ENCODE peak calls at places on chromosome 11, in seven cellular contexts. O is cardiac fibroblast; N is NCI-H774; M is RCC 7860; F is GM12891; V is kidney; P is stimulated activated CD4-positive, alpha-beta T cell treated with anti-CD3 and anti-CD28 coated beads, Interleukin-1b, Interleukin-23, amount 100 ng/mL, for 1 hour. E is an unnamed sample.

GRCh38 chr11:10398525-10398924 is 56.5 kb upstream of the AMPD3 start:
- DNase-seq in V (no peak), M (no peak), F (no peak), O (no peak), N (no peak), P (no peak), E (no peak)

GRCh38 chr11:64663656-64664055 is 59.3 kb downstream of the NRXN2 start:
- DNase-seq in N (no peak), V (no peak), F (no peak), P (no peak), M (no peak), O (no peak), E (no peak)

GRCh38 chr11:78189851-78190250 is 1.1 kb downstream of the USP35 start:
- DNase-seq in O (no peak), F (no peak), N (no peak), M (no peak), P (no peak), V (no peak), E (no peak)

GRCh38 chr11:10443152-10443551 is 11.9 kb upstream of the AMPD3 start:
- DNase-seq in F (no peak), P (no peak), M (no peak), O (no peak), V (no peak), N (no peak), E (peak; percentile 19)

GRCh38 chr11:10856689-10857603 is 907 bp downstream of the ZBED5 start:
- DNase-seq in F (no peak), P (no peak), M (peak; percentile 37), O (peak; percentile 36), N (peak; percentile 30), V (no peak), E (peak; percentile 66)

GRCh38 chr11:77093987-77094840 is 8.4 kb upstream of the OMP start:
- DNase-seq in O (peak; percentile 12), V (peak; percentile 28), F (no peak), P (no peak), N (no peak), M (no peak), E (no peak)

GRCh38 chr11:124737638-124738293 is 2.0 kb upstream of the NRGN start:
- DNase-seq in M (no peak), O (no peak), N (no peak), V (no peak), P (no peak), F (no peak), E (no peak)

GRCh38 chr11:44741976-44742375 is 15.2 kb downstream of the TSPAN18 start:
- DNase-seq in V (no peak), F (no peak), N (no peak), O (no peak), M (no peak), P (no peak), E (no peak)

GRCh38 chr11:2716376-2717095 is 16.7 kb upstream of the KCNQ1OT1 start:
- DNase-seq in O (peak; percentile 80), F (no peak), N (no peak), P (no peak), V (peak; percentile 57), M (no peak), E (no peak)

GRCh38 chr11:120890921-120891320 is 133.0 kb upstream of the TBCEL start:
- DNase-seq in V (no peak), F (no peak), N (no peak), M (no peak), P (no peak), O (no peak), E (no peak)

GRCh38 chr11:13030857-13031256 is 21.7 kb downstream of the RASSF10 start:
- DNase-seq in F (no peak), P (no peak), O (no peak), V (peak; percentile 84), M (no peak), N (peak; percentile 5), E (no peak)

GRCh38 chr11:14082338-14082737 is 119.8 kb downstream of the SPON1 start:
- DNase-seq in N (no peak), M (no peak), O (peak; percentile 32), P (no peak), V (no peak), F (no peak), E (no peak)

GRCh38 chr11:17852246-17852645 is 117.7 kb downstream of the KCNC1 start:
- DNase-seq in V (no peak), F (no peak), O (no peak), M (no peak), N (no peak), P (no peak), E (no peak)

E was measured in RKO.